ENCODE peak calls at places on chromosomes 11 and 22, in six cellular contexts. One of them, this sample, is unnamed. For H3K4me1, the result is how much of the 10 kb centered on the place peaks cover.

GRCh38 chr11:74818283-74818946 is 69.8 kb downstream of the RNF169 start:
- DNase-seq in body of pancreas: no peak
- DNase-seq in adipocyte: no peak
- DNase-seq in sigmoid colon: no peak
- DNase-seq in aorta: no peak
- DNase-seq in Caco-2: no peak
- DNase-seq in this sample: no peak

GRCh38 chr22:38107692-38108515 is 2.6 kb downstream of the BAIAP2L2 start:
- DNase-seq in aorta: peak
- DNase-seq in body of pancreas: peak
- DNase-seq in adipocyte: peak
- DNase-seq in sigmoid colon: no peak
- DNase-seq in Caco-2: peak
- DNase-seq in this sample: no peak

GRCh38 chr11:120707098-120707497 is 195.6 kb downstream of the GRIK4 start:
- DNase-seq in aorta: no peak
- DNase-seq in body of pancreas: no peak
- DNase-seq in Caco-2: peak
- DNase-seq in sigmoid colon: no peak
- DNase-seq in adipocyte: no peak
- DNase-seq in this sample: no peak

GRCh38 chr11:39011822-39012221 is 2413.8 kb upstream of the RAG2 start:
- DNase-seq in aorta: no peak
- DNase-seq in body of pancreas: no peak
- DNase-seq in Caco-2: no peak
- DNase-seq in sigmoid colon: no peak
- DNase-seq in adipocyte: no peak
- DNase-seq in this sample: no peak

GRCh38 chr22:28882545-28882877 is 861 bp upstream of the ZNRF3 start:
- DNase-seq in aorta: peak
- DNase-seq in adipocyte: peak
- DNase-seq in body of pancreas: no peak
- DNase-seq in Caco-2: no peak
- DNase-seq in sigmoid colon: peak
- DNase-seq in this sample: no peak

GRCh38 chr11:64801591-64802369 is 1.2 kb downstream of the MAP4K2 start:
- DNase-seq in Caco-2: no peak
- DNase-seq in body of pancreas: no peak
- DNase-seq in adipocyte: no peak
- DNase-seq in sigmoid colon: peak
- DNase-seq in aorta: no peak
- DNase-seq in this sample: no peak

GRCh38 chr11:74021998-74022397 is 13.1 kb upstream of the UCP3 start:
- DNase-seq in Caco-2: no peak
- DNase-seq in aorta: no peak
- DNase-seq in sigmoid colon: no peak
- DNase-seq in body of pancreas: no peak
- DNase-seq in adipocyte: no peak
- DNase-seq in this sample: no peak

GRCh38 chr11:69511358-69512015 is 30.0 kb downstream of the LINC01488 start:
- DNase-seq in Caco-2: peak
- DNase-seq in aorta: peak
- DNase-seq in adipocyte: no peak
- DNase-seq in sigmoid colon: peak
- DNase-seq in body of pancreas: no peak
- DNase-seq in this sample: peak

GRCh38 chr11:57904369-57904768 is 119.3 kb upstream of the OR9Q1 start:
- DNase-seq in sigmoid colon: no peak
- DNase-seq in Caco-2: no peak
- DNase-seq in adipocyte: no peak
- DNase-seq in aorta: no peak
- DNase-seq in body of pancreas: no peak
- DNase-seq in this sample: no peak

GRCh38 chr11:94800394-94800793 is 32.2 kb downstream of the AMOTL1 start:
- DNase-seq in aorta: peak
- DNase-seq in sigmoid colon: peak
- DNase-seq in Caco-2: no peak
- DNase-seq in adipocyte: peak
- DNase-seq in body of pancreas: peak
- DNase-seq in this sample: no peak

GRCh38 chr11:93984205-93984586 is 37.0 kb upstream of the HEPHL1 start:
- DNase-seq in sigmoid colon: no peak
- DNase-seq in adipocyte: peak
- DNase-seq in aorta: no peak
- DNase-seq in body of pancreas: no peak
- DNase-seq in Caco-2: no peak
- DNase-seq in this sample: no peak

GRCh38 chr22:45235101-45235777 is 5.5 kb downstream of the KIAA0930 start:
- DNase-seq in adipocyte: no peak
- DNase-seq in Caco-2: no peak
- DNase-seq in body of pancreas: no peak
- DNase-seq in sigmoid colon: no peak
- DNase-seq in aorta: peak
- DNase-seq in this sample: no peak

GRCh38 chr22:35638408-35638807 is 9.8 kb upstream of the APOL6 start:
- DNase-seq in sigmoid colon: peak
- DNase-seq in body of pancreas: peak
- DNase-seq in aorta: peak
- DNase-seq in adipocyte: peak
- DNase-seq in Caco-2: no peak
- DNase-seq in this sample: no peak

GRCh38 chr22:26547426-26547825 is 35.2 kb upstream of the TFIP11 start:
- DNase-seq in sigmoid colon: no peak
- DNase-seq in adipocyte: no peak
- DNase-seq in body of pancreas: no peak
- DNase-seq in aorta: no peak
- DNase-seq in Caco-2: no peak
- DNase-seq in this sample: no peak

GRCh38 chr11:3808846-3809623 is 675 bp downstream of the PGAP2 start:
- DNase-seq in Caco-2: peak
- DNase-seq in adipocyte: peak
- DNase-seq in sigmoid colon: no peak
- DNase-seq in aorta: peak
- DNase-seq in body of pancreas: peak
- DNase-seq in this sample: peak

GRCh38 chr22:29883045-29883830 is at the start of gene MTMR3:
- DNase-seq in Caco-2: peak
- DNase-seq in aorta: peak
- DNase-seq in body of pancreas: peak
- DNase-seq in sigmoid colon: peak
- DNase-seq in adipocyte: peak
- DNase-seq in this sample: peak

GRCh38 chr22:35323305-35323704 is 23.6 kb downstream of the TOM1 start:
- DNase-seq in Caco-2: no peak
- DNase-seq in adipocyte: no peak
- DNase-seq in sigmoid colon: no peak
- DNase-seq in body of pancreas: no peak
- DNase-seq in aorta: no peak
- DNase-seq in this sample: no peak

GRCh38 chr11:46537851-46538295 is 56.0 kb downstream of the AMBRA1 start:
- DNase-seq in body of pancreas: peak
- DNase-seq in adipocyte: peak
- DNase-seq in sigmoid colon: peak
- DNase-seq in aorta: no peak
- DNase-seq in Caco-2: peak
- DNase-seq in this sample: peak

GRCh38 chr11:45948341-45948740 is 25.9 kb downstream of the LARGE2 start:
- DNase-seq in adipocyte: no peak
- DNase-seq in Caco-2: no peak
- DNase-seq in sigmoid colon: no peak
- DNase-seq in body of pancreas: no peak
- DNase-seq in aorta: no peak
- DNase-seq in this sample: no peak

GRCh38 chr11:115145316-115145715 is 358.9 kb downstream of the CADM1 start:
- DNase-seq in aorta: no peak
- DNase-seq in adipocyte: no peak
- DNase-seq in Caco-2: no peak
- DNase-seq in body of pancreas: no peak
- DNase-seq in sigmoid colon: no peak
- DNase-seq in this sample: no peak

GRCh38 chr11:35525501-35526175 is at the start of gene PAMR1:
- DNase-seq in sigmoid colon: peak
- DNase-seq in body of pancreas: peak
- DNase-seq in adipocyte: peak
- DNase-seq in aorta: peak
- DNase-seq in Caco-2: peak
- DNase-seq in this sample: peak

GRCh38 chr11:130145328-130145812 is 14.2 kb upstream of the ST14 start:
- DNase-seq in aorta: no peak
- DNase-seq in sigmoid colon: no peak
- DNase-seq in body of pancreas: no peak
- DNase-seq in adipocyte: no peak
- DNase-seq in Caco-2: peak
- DNase-seq in this sample: no peak

GRCh38 chr22:20858615-20859416 is at the start of the genes PI4KA and SNAP29:
- DNase-seq in sigmoid colon: peak
- DNase-seq in body of pancreas: peak
- DNase-seq in adipocyte: peak
- DNase-seq in aorta: peak
- DNase-seq in Caco-2: peak
- DNase-seq in this sample: peak

GRCh38 chr22:42061041-42061440 is 9.6 kb downstream of the NAGA start:
- DNase-seq in sigmoid colon: no peak
- DNase-seq in body of pancreas: no peak
- DNase-seq in Caco-2: no peak
- DNase-seq in adipocyte: no peak
- DNase-seq in aorta: no peak
- DNase-seq in this sample: no peak

GRCh38 chr11:126061707-126062678 is 673 bp downstream of the CDON start:
- DNase-seq in body of pancreas: no peak
- DNase-seq in adipocyte: peak
- DNase-seq in sigmoid colon: peak
- DNase-seq in aorta: peak
- DNase-seq in Caco-2: peak
- DNase-seq in this sample: peak

GRCh38 chr11:122723576-122723975 is 68.1 kb downstream of the UBASH3B start:
- DNase-seq in Caco-2: no peak
- DNase-seq in body of pancreas: no peak
- DNase-seq in aorta: no peak
- DNase-seq in adipocyte: peak
- DNase-seq in sigmoid colon: peak
- DNase-seq in this sample: no peak

GRCh38 chr11:77172666-77172982 is 44.6 kb downstream of the MYO7A start:
- DNase-seq in Caco-2: peak
- DNase-seq in adipocyte: no peak
- DNase-seq in body of pancreas: no peak
- DNase-seq in aorta: peak
- DNase-seq in sigmoid colon: no peak
- DNase-seq in this sample: no peak

GRCh38 chr11:129695543-129696308 is 119.9 kb upstream of the TMEM45B start:
- DNase-seq in Caco-2: peak
- DNase-seq in adipocyte: peak
- DNase-seq in aorta: no peak
- DNase-seq in body of pancreas: peak
- DNase-seq in sigmoid colon: no peak
- DNase-seq in this sample: peak

GRCh38 chr22:37742374-37743092 is 45.7 kb downstream of the TRIOBP start:
- DNase-seq in Caco-2: no peak
- DNase-seq in aorta: no peak
- DNase-seq in sigmoid colon: peak
- DNase-seq in body of pancreas: no peak
- DNase-seq in adipocyte: peak
- DNase-seq in this sample: no peak

GRCh38 chr11:113574586-113574985 is 99.4 kb upstream of the DRD2 start:
- DNase-seq in adipocyte: no peak
- DNase-seq in Caco-2: no peak
- DNase-seq in sigmoid colon: no peak
- DNase-seq in body of pancreas: no peak
- DNase-seq in aorta: no peak
- DNase-seq in this sample: peak

GRCh38 chr11:35944503-35945136 is 758 bp downstream of the LDLRAD3 start:
- DNase-seq in sigmoid colon: no peak
- DNase-seq in aorta: no peak
- DNase-seq in body of pancreas: no peak
- DNase-seq in adipocyte: peak
- DNase-seq in Caco-2: no peak
- DNase-seq in this sample: peak

GRCh38 chr11:17711836-17712235 is 7.5 kb upstream of the MYOD1 start:
- DNase-seq in sigmoid colon: no peak
- DNase-seq in Caco-2: no peak
- DNase-seq in adipocyte: no peak
- DNase-seq in body of pancreas: no peak
- DNase-seq in aorta: no peak
- DNase-seq in this sample: no peak
- H3K4me1 ChIP-seq in sigmoid colon: under half
- H3K4me1 ChIP-seq in Caco-2: under half
- H3K4me1 ChIP-seq in adipocyte: under half
- H3K4me1 ChIP-seq in body of pancreas: under half
- H3K4me1 ChIP-seq in aorta: under half
- H3K4me1 ChIP-seq in this sample: under half

GRCh38 chr11:1891831-1892115 is at the start of gene PRR33:
- DNase-seq in adipocyte: no peak
- DNase-seq in body of pancreas: no peak
- DNase-seq in sigmoid colon: no peak
- DNase-seq in Caco-2: no peak
- DNase-seq in aorta: no peak
- DNase-seq in this sample: no peak
- H3K4me1 ChIP-seq in adipocyte: under half
- H3K4me1 ChIP-seq in body of pancreas: under half
- H3K4me1 ChIP-seq in sigmoid colon: under half
- H3K4me1 ChIP-seq in Caco-2: under half
- H3K4me1 ChIP-seq in aorta: under half
- H3K4me1 ChIP-seq in this sample: under half

DNA sequence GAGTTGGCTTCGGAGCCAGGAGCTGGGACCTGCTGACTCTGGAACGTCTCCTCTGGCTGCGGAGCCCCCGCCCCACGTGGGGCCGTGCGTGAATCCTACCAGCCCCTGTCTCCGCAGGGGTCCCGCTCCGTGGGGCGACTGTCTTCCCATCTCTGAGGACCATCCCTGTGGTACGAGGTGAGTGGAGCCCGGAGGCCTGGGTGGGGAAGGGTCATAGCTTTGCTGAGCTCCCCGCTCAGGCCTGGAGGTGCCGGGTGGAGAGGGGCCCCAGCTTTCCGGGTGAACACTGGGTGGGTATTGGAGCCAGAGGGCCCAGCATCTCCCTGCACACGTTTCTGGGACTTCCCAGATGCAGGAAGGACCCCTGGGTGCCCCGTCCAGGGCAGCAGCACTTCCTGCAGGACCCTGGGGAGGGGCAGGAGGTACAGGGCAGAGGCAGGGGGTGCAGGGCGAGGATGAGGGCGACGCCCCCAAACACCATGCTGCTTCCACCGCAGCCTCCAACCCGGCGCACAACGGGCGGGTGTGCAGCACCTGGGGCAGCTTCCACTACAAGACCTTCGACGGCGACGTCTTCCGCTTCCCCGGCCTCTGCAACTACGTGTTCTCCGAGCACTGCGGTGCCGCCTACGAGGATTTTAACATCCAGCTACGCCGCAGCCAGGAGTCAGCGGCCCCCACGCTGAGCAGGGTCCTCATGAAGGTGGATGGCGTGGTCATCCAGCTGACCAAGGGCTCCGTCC is 3.8 kb downstream of the MUC5AC start:
- DNase-seq in aorta: peak
- DNase-seq in adipocyte: no peak
- DNase-seq in sigmoid colon: peak
- DNase-seq in Caco-2: no peak
- DNase-seq in body of pancreas: no peak
- DNase-seq in this sample: peak
- H3K4me1 ChIP-seq in aorta: under half
- H3K4me1 ChIP-seq in adipocyte: under half
- H3K4me1 ChIP-seq in sigmoid colon: under half
- H3K4me1 ChIP-seq in Caco-2: under half
- H3K4me1 ChIP-seq in body of pancreas: under half
- H3K4me1 ChIP-seq in this sample: under half

GRCh38 chr11:32448232-32448631 is 12.9 kb upstream of the WT1 start:
- DNase-seq in sigmoid colon: no peak
- DNase-seq in body of pancreas: no peak
- DNase-seq in adipocyte: no peak
- DNase-seq in Caco-2: no peak
- DNase-seq in aorta: no peak
- DNase-seq in this sample: peak
- H3K4me1 ChIP-seq in sigmoid colon: under half
- H3K4me1 ChIP-seq in body of pancreas: under half
- H3K4me1 ChIP-seq in adipocyte: under half
- H3K4me1 ChIP-seq in Caco-2: under half
- H3K4me1 ChIP-seq in aorta: under half
- H3K4me1 ChIP-seq in this sample: under half